ENCODE peak calls at places on chromosome 22, in ten cellular contexts. H is CD4-positive, alpha-beta T cell; N is left ventricle myocardium superior; M is gastroesophageal sphincter; S is left lung; T is heart left ventricle; V is CD4-positive, CD25-positive, alpha-beta regulatory T cell; Q is natural killer cell; L is stimulated activated naive CD8-positive, alpha-beta T cell treated with anti-CD3 and anti-CD28 coated beads, Interleukin-15, amount 100 ng/mL, for 72 hours; O is CD8-positive, alpha-beta T cell. G is an unnamed sample.

GRCh38 chr22:48489551-48490512 is 1337.8 kb downstream of the BRD1 start:
- ATAC-seq in S (peak; percentile 47), H (no peak), V (no peak), T (no peak), M (no peak), N (no peak), L (no peak), Q (no peak), O (no peak), G (no peak)

GRCh38 chr22:50059185-50059880 is 1.2 kb upstream of the TTLL8 start:
- ATAC-seq in H (no peak), N (peak; percentile 42), S (peak; percentile 21), Q (peak; percentile 25), M (no peak), T (no peak), L (no peak), V (no peak), O (no peak), G (peak; percentile 31)

GRCh38 chr22:36467946-36468345 is 13.5 kb downstream of the TXN2 start:
- ATAC-seq in L (no peak), V (no peak), T (peak; percentile 4), Q (no peak), H (no peak), S (peak; percentile 17), N (peak; percentile 7), O (no peak), M (no peak), G (peak; percentile 68)

GRCh38 chr22:30192427-30192826 is 54.1 kb downstream of the LIF start:
- ATAC-seq in Q (no peak), V (peak; percentile 44), S (no peak), N (no peak), O (no peak), T (no peak), M (no peak), L (no peak), H (no peak), G (no peak)

GRCh38 chr22:42163515-42163914 is 32.9 kb upstream of the CYP2D6 start:
- ATAC-seq in N (no peak), S (no peak), O (no peak), L (no peak), V (no peak), M (no peak), H (no peak), T (no peak), Q (no peak), G (no peak)

GRCh38 chr22:22877523-22878210 is 9.9 kb upstream of the IGLL5 start:
- ATAC-seq in N (peak; percentile 45), S (peak; percentile 87), T (no peak), L (no peak), O (peak; percentile 59), Q (peak; percentile 74), M (no peak), H (peak; percentile 67), V (peak; percentile 37), G (peak; percentile 85)

GRCh38 chr22:30245985-30246901 is at the start of gene LIF:
- ATAC-seq in L (peak; percentile 65), T (no peak), O (peak; percentile 89), Q (peak; percentile 93), S (peak; percentile 53), M (peak; percentile 17), V (peak; percentile 79), H (peak; percentile 89), N (peak; percentile 23), G (peak; percentile 60)

GRCh38 chr22:44648085-44648820 is 53.8 kb upstream of the PRR5 start:
- ATAC-seq in M (peak; percentile 75), Q (no peak), V (no peak), S (peak; percentile 62), L (no peak), O (no peak), T (peak; percentile 74), N (peak; percentile 72), H (no peak), G (no peak)

GRCh38 chr22:42307806-42308563 is 37.5 kb upstream of the TCF20 start:
- ATAC-seq in L (no peak), V (no peak), H (no peak), S (no peak), T (no peak), Q (no peak), N (no peak), O (peak; percentile 69), M (no peak), G (no peak)

GRCh38 chr22:46774456-46775363 is 12.3 kb downstream of the TBC1D22A start:
- ATAC-seq in N (no peak), T (no peak), S (peak; percentile 11), M (no peak), Q (no peak), L (peak; percentile 38), H (peak; percentile 30), V (peak; percentile 49), O (peak; percentile 39), G (no peak)

GRCh38 chr22:36323855-36324331 is 63.9 kb downstream of the MYH9 start:
- ATAC-seq in S (peak; percentile 45), Q (no peak), T (peak; percentile 61), O (no peak), L (no peak), M (peak; percentile 22), V (no peak), N (peak; percentile 47), H (no peak), G (no peak)

GRCh38 chr22:50146440-50147228 is 23.9 kb upstream of the PANX2 start:
- ATAC-seq in H (no peak), Q (peak; percentile 47), M (peak; percentile 75), L (no peak), S (peak; percentile 71), T (peak; percentile 56), V (no peak), O (no peak), N (peak; percentile 74), G (peak; percentile 88)